ENCODE peak calls at places on chromosomes 13 and 19, in nine cellular contexts. Q is sigmoid colon, S is stomach, Z is transverse colon, A is heart left ventricle, L is IMR-90, V is uterus, W is erythroblast, M is spleen. N is an unnamed sample.

GRCh38 chr13:99647593-99647980 is 146.3 kb downstream of the TM9SF2 start:
- DNase-seq in Q (no peak), S (no peak), Z (no peak), A (no peak), L (no peak), V (no peak), W (no peak), M (no peak), N (no peak)

GRCh38 chr13:80048802-80049201 is 292.1 kb downstream of the SPRY2 start:
- DNase-seq in Q (peak; percentile 92), S (peak; percentile 33), Z (peak; percentile 59), A (peak; percentile 93), L (peak; percentile 98), V (peak; percentile 68), W (peak; percentile 22), M (peak; percentile 84), N (peak; percentile 13)

GRCh38 chr13:33744589-33745369 is 73.2 kb upstream of the RFC3 start:
- DNase-seq in Q (no peak), S (no peak), Z (no peak), A (no peak), L (no peak), V (no peak), W (no peak), M (no peak), N (no peak)

GRCh38 chr19:50190439-50190891 is 13.0 kb upstream of the MYH14 start:
- DNase-seq in Q (no peak), S (peak; percentile 60), Z (peak; percentile 84), A (no peak), L (no peak), V (no peak), W (no peak), M (no peak), N (no peak)

GRCh38 chr13:107301724-107302374 is 733.9 kb upstream of the ARGLU1 start:
- DNase-seq in Q (no peak), S (no peak), Z (no peak), A (no peak), L (no peak), V (no peak), W (no peak), M (no peak), N (no peak)

GRCh38 chr13:83773961-83774360 is 108.3 kb downstream of the SLITRK1 start:
- DNase-seq in Q (no peak), S (no peak), Z (no peak), A (no peak), L (peak; percentile 17), V (no peak), W (no peak), M (no peak), N (no peak)

GRCh38 chr13:77359171-77359570 is 32.3 kb upstream of the MYCBP2 start:
- DNase-seq in Q (no peak), S (no peak), Z (no peak), A (no peak), L (peak; percentile 1), V (no peak), W (no peak), M (no peak), N (no peak)

GRCh38 chr13:110305544-110305943 is 1.4 kb downstream of the COL4A1 start:
- DNase-seq in Q (no peak), S (no peak), Z (no peak), A (no peak), L (no peak), V (no peak), W (no peak), M (no peak), N (no peak)

GRCh38 chr13:48233097-48233885 is at the start of gene ITM2B:
- DNase-seq in Q (peak; percentile 91), S (peak; percentile 82), Z (peak; percentile 82), A (peak; percentile 87), L (peak; percentile 65), V (peak; percentile 77), W (peak; percentile 88), M (peak; percentile 95), N (peak; percentile 13)

GRCh38 chr13:42574011-42574410 is at the start of gene TNFSF11:
- DNase-seq in Q (no peak), S (no peak), Z (no peak), A (no peak), L (no peak), V (no peak), W (no peak), M (no peak), N (no peak)

GRCh38 chr19:49436381-49437017 is 4.8 kb downstream of the SLC17A7 start:
- DNase-seq in Q (no peak), S (no peak), Z (no peak), A (no peak), L (no peak), V (no peak), W (peak; percentile 79), M (no peak), N (no peak)

GRCh38 chr13:27359203-27359821 is 65.1 kb upstream of the GTF3A start:
- DNase-seq in Q (peak; percentile 83), S (peak; percentile 71), Z (peak; percentile 79), A (peak; percentile 66), L (peak; percentile 73), V (peak; percentile 45), W (peak; percentile 85), M (peak; percentile 85), N (peak; percentile 43)

GRCh38 chr13:43422061-43422460 is 364.7 kb downstream of the ENOX1 start:
- DNase-seq in Q (no peak), S (no peak), Z (no peak), A (no peak), L (no peak), V (no peak), W (no peak), M (no peak), N (no peak)

GRCh38 chr19:610071-610800 is 20.6 kb downstream of the HCN2 start:
- DNase-seq in Q (no peak), S (peak; percentile 41), Z (peak; percentile 52), A (no peak), L (no peak), V (no peak), W (no peak), M (peak; percentile 84), N (no peak)

GRCh38 chr19:3944018-3944721 is 11.3 kb downstream of the NMRK2 start:
- DNase-seq in Q (no peak), S (no peak), Z (no peak), A (no peak), L (no peak), V (no peak), W (no peak), M (no peak), N (no peak)

GRCh38 chr19:3459965-3460582 is 20.3 kb downstream of the SMIM24 start:
- DNase-seq in Q (no peak), S (no peak), Z (no peak), A (no peak), L (no peak), V (no peak), W (no peak), M (no peak), N (no peak)

GRCh38 chr13:39749528-39749927 is 94.1 kb downstream of the COG6 start:
- DNase-seq in Q (no peak), S (no peak), Z (no peak), A (no peak), L (no peak), V (no peak), W (no peak), M (no peak), N (no peak)

GRCh38 chr13:112619730-112620639 is 32.0 kb upstream of the TUBGCP3 start:
- DNase-seq in Q (no peak), S (no peak), Z (no peak), A (peak; percentile 49), L (no peak), V (no peak), W (peak; percentile 23), M (peak; percentile 30), N (peak; percentile 38)

GRCh38 chr13:100892981-100893380 is 218.4 kb upstream of the TMTC4 start:
- DNase-seq in Q (no peak), S (no peak), Z (no peak), A (no peak), L (no peak), V (no peak), W (no peak), M (no peak), N (no peak)

GRCh38 chr19:48492925-48493717 is 18.5 kb downstream of the LMTK3 start:
- DNase-seq in Q (peak; percentile 98), S (peak; percentile 98), Z (peak; percentile 98), A (peak; percentile 97), L (peak; percentile 94), V (peak; percentile 97), W (peak; percentile 100), M (peak; percentile 94), N (peak; percentile 98)

DNA sequence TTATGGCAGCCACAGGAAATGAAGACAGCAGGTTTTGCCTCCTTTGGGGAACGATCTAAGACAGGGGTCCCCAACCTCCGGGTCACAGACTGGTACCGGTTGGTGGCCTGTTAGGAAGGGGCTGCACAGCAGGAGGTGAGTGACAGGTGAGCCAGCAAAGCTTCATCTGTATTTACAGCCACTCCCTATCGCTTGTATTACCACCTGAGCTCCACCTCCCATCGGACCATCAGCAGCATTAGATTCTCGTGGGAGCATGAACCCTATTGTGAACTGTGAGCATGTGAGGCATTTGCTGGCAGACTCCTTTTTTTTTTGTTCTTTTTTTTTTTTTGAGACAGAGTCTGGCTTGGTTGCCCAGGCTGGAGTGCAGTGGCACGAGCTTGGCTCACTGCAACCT is 22.2 kb downstream of the F2RL3 start:
- DNase-seq in Q (peak; percentile 17), S (no peak), Z (no peak), A (no peak), L (no peak), V (no peak), W (no peak), M (no peak), N (no peak)
- TF ChIP-seq POLR2A in Q (no peak), S (no peak), Z (no peak), A (no peak), L (no peak), V (no peak), W (no peak), M (no peak), N (no peak)

GRCh38 chr19:35612559-35613321 is at the start of gene HAUS5:
- DNase-seq in Q (peak; percentile 96), S (peak; percentile 99), Z (peak; percentile 96), A (peak; percentile 92), L (peak; percentile 87), V (peak; percentile 93), W (peak; percentile 98), M (peak; percentile 97), N (peak; percentile 92)
- TF ChIP-seq POLR2A in Q (no peak), S (no peak), Z (peak; percentile 49), A (no peak), L (no peak), V (no peak), W (peak; percentile 85), M (peak; percentile 86), N (no peak)

GRCh38 chr19:45681391-45682015 is 10.2 kb downstream of the SNRPD2 start:
- DNase-seq in Q (peak; percentile 93), S (peak; percentile 95), Z (peak; percentile 93), A (peak; percentile 86), L (peak; percentile 69), V (peak; percentile 80), W (peak; percentile 89), M (peak; percentile 98), N (peak; percentile 71)
- TF ChIP-seq POLR2A in Q (no peak), S (no peak), Z (peak; percentile 48), A (no peak), L (no peak), V (no peak), W (no peak), M (no peak), N (no peak)

DNA sequence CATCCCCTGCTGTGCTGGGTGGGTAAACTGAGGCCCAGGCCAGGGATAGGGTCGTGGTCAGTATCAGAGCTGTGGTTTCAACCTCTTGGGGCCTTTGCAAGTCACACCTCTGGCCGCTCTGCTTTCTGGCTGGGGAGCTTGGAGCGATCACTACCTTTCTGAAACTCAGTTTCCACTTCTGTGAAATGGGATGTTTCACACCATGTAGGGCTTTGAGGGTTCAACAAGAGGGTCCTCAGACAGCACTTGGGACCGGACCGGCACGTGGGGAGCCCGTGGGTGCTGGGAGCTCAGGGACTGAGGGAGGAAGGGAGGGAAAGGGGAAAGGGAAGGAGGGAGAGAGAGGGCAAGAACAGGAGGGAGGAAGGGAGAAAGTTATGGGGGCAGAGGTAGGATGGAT is 21.1 kb downstream of the PGLS start:
- DNase-seq in Q (no peak), S (no peak), Z (no peak), A (no peak), L (no peak), V (no peak), W (no peak), M (no peak), N (no peak)
- TF ChIP-seq POLR2A in Q (no peak), S (no peak), Z (no peak), A (no peak), L (no peak), V (no peak), W (no peak), M (no peak), N (no peak)